ENCODE peak calls at places on chromosomes 13 and 19, in four cellular contexts. X is cardiac fibroblast, E is tibial nerve, O is H9. L is an unnamed sample.

GRCh38 chr13:103772576-103772975 is 706.4 kb upstream of the SLC10A2 start:
- DNase-seq in O (no peak), X (no peak), E (no peak), L (no peak)

GRCh38 chr13:44573071-44573470 is 3.1 kb downstream of the TSC22D1 start:
- DNase-seq in X (no peak), E (no peak), O (peak), L (no peak)

GRCh38 chr19:47363758-47364529 is 14.8 kb downstream of the DHX34 start:
- DNase-seq in X (peak), O (peak), E (no peak), L (no peak)

GRCh38 chr19:752652-753517 is 2.0 kb downstream of the MISP start:
- DNase-seq in X (peak), E (peak), O (no peak), L (no peak)

GRCh38 chr13:29654807-29655547 is 59.5 kb upstream of the SLC7A1 start:
- DNase-seq in O (no peak), E (no peak), X (peak), L (no peak)

GRCh38 chr19:6087074-6087506 is 23.2 kb downstream of the RFX2 start:
- DNase-seq in E (no peak), X (no peak), O (no peak), L (no peak)

GRCh38 chr19:29215322-29215845 is 2.4 kb upstream of the UQCRFS1 start:
- DNase-seq in E (no peak), X (no peak), O (no peak), L (peak)

GRCh38 chr19:50178320-50178719 is 15.2 kb upstream of the IZUMO2 start:
- DNase-seq in E (no peak), O (no peak), X (no peak), L (no peak)

GRCh38 chr19:39263912-39264305 is 4.3 kb upstream of the IFNL2 start:
- DNase-seq in O (peak), E (no peak), X (no peak), L (no peak)

GRCh38 chr19:46813570-46814358 is 25.4 kb upstream of the SLC1A5 start:
- DNase-seq in E (peak), O (no peak), X (peak), L (no peak)

GRCh38 chr13:21671793-21672680 is 1.2 kb downstream of the FGF9 start:
- DNase-seq in E (no peak), X (no peak), O (no peak), L (no peak)

GRCh38 chr13:25267715-25268114 is 19.6 kb downstream of the MTMR6 start:
- DNase-seq in X (peak), E (no peak), O (no peak), L (no peak)

GRCh38 chr13:93244918-93245280 is 18.3 kb downstream of the GPC6 start:
- DNase-seq in E (no peak), O (no peak), X (peak), L (no peak)

GRCh38 chr19:5542665-5543064 is 25.1 kb downstream of the TINCR start:
- DNase-seq in E (no peak), O (no peak), X (no peak), L (no peak)

GRCh38 chr13:98405107-98405571 is 171.8 kb downstream of the STK24 start:
- DNase-seq in X (no peak), E (no peak), O (peak), L (no peak)

GRCh38 chr19:4149518-4150288 is 3.7 kb upstream of the CREB3L3 start:
- DNase-seq in X (no peak), E (no peak), O (no peak), L (no peak)

GRCh38 chr13:41011382-41011956 is 7.6 kb downstream of the ELF1 start:
- DNase-seq in O (no peak), X (no peak), E (no peak), L (no peak)

GRCh38 chr19:17671906-17672305 is 16.2 kb downstream of the UNC13A start:
- DNase-seq in E (no peak), X (peak), O (peak), L (no peak)

GRCh38 chr19:48833977-48834376 is 2.3 kb downstream of the HSD17B14 start:
- DNase-seq in E (no peak), X (no peak), O (peak), L (no peak)

GRCh38 chr13:43884221-43884620 is 4.5 kb downstream of the LACC1 start:
- DNase-seq in O (no peak), X (no peak), E (no peak), L (no peak)

GRCh38 chr13:77698211-77699058 is 948 bp downstream of the SLAIN1 start:
- DNase-seq in X (peak), E (peak), O (peak), L (no peak)
- TF ChIP-seq CTCF in X (no peak), E (no peak), O (peak), L (no peak)

GRCh38 chr13:77506874-77507273 is 28.6 kb upstream of the SCEL start:
- DNase-seq in E (no peak), O (no peak), X (no peak), L (no peak)
- TF ChIP-seq CTCF in E (no peak), O (peak), X (no peak), L (no peak)

GRCh38 chr13:53242015-53242414 is 213.4 kb downstream of the OLFM4 start:
- DNase-seq in X (no peak), O (no peak), E (no peak), L (no peak)

GRCh38 chr13:53240316-53240715 is 211.7 kb downstream of the OLFM4 start:
- DNase-seq in O (no peak), X (no peak), E (no peak), L (no peak)

GRCh38 chr13:53237696-53238095 is 209.1 kb downstream of the OLFM4 start:
- DNase-seq in X (no peak), O (no peak), E (no peak), L (no peak)

GRCh38 chr13:53238241-53238640 is 209.6 kb downstream of the OLFM4 start:
- DNase-seq in E (no peak), O (peak), X (no peak), L (no peak)
- TF ChIP-seq CTCF in E (no peak), O (no peak), X (no peak), L (no peak)

DNA sequence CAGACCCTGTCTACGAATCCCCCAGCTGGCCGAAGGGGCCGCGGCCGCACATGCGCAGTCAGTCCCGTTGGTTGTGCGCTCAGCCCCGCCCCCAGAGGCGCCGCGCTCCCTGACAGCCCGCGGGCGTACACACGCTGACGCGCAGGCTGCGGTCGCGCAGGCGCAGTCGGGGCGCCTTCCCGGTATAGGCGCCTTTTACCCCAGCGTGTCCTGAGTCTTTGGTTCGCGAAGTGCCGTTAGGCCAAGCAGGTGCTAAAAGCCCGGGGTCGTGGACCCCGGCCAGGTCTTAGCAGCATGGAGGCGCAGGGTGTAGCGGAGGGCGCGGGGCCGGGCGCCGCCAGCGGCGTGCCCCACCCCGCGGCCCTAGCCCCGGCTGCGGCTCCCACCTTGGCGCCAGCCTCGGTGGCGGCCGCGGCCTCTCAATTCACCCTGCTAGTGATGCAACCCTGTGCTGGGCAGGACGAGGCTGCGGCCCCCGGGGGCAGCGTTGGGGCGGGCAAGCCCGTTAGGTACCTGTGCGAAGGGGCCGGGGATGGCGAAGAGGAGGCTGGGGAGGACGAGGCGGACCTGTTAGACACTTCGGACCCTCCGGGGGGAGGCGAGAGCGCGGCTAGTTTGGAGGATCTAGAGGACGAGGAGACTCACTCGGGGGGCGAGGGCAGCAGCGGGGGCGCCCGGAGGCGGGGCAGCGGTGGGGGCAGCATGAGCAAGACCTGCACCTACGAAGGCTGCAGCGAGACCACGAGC is at the start of gene RFXAP:
- DNase-seq in E (peak), O (peak), X (peak), L (peak)
- TF ChIP-seq CTCF in E (peak), O (peak), X (no peak), L (no peak)